ENCODE peak calls at places on chromosomes 7 and 10, in four cellular contexts. One of them, this sample, is unnamed.

GRCh38 chr10:110802090-110802489 is 69.6 kb upstream of the PDCD4 start:
- DNase-seq in nephron progenitor cell: no peak
- DNase-seq in neural crest cell: no peak
- DNase-seq in cardiac muscle cell: peak
- DNase-seq in this sample: no peak

GRCh38 chr10:71255817-71256660 is 43.7 kb downstream of the UNC5B start:
- DNase-seq in nephron progenitor cell: peak
- DNase-seq in neural crest cell: no peak
- DNase-seq in cardiac muscle cell: peak
- DNase-seq in this sample: no peak

GRCh38 chr7:107933386-107934013 is 42.5 kb downstream of the DLD start:
- DNase-seq in nephron progenitor cell: no peak
- DNase-seq in neural crest cell: no peak
- DNase-seq in cardiac muscle cell: no peak
- DNase-seq in this sample: no peak

GRCh38 chr7:117401293-117402002 is 25.8 kb downstream of the ASZ1 start:
- DNase-seq in nephron progenitor cell: no peak
- DNase-seq in neural crest cell: no peak
- DNase-seq in cardiac muscle cell: peak
- DNase-seq in this sample: no peak

GRCh38 chr10:98344589-98345038 is 70.4 kb downstream of the PYROXD2 start:
- DNase-seq in nephron progenitor cell: no peak
- DNase-seq in neural crest cell: no peak
- DNase-seq in cardiac muscle cell: peak
- DNase-seq in this sample: no peak

GRCh38 chr10:27673065-27673464 is 72.6 kb downstream of the MKX start:
- DNase-seq in nephron progenitor cell: no peak
- DNase-seq in neural crest cell: no peak
- DNase-seq in cardiac muscle cell: no peak
- DNase-seq in this sample: no peak

GRCh38 chr10:79038841-79039201 is 29.9 kb upstream of the ZMIZ1 start:
- DNase-seq in nephron progenitor cell: peak
- DNase-seq in neural crest cell: no peak
- DNase-seq in cardiac muscle cell: peak
- DNase-seq in this sample: no peak

GRCh38 chr10:88332526-88333265 is 250.4 kb downstream of the RNLS start:
- DNase-seq in nephron progenitor cell: no peak
- DNase-seq in neural crest cell: no peak
- DNase-seq in cardiac muscle cell: no peak
- DNase-seq in this sample: no peak

GRCh38 chr10:71218833-71219120 is 6.4 kb downstream of the UNC5B start:
- DNase-seq in nephron progenitor cell: no peak
- DNase-seq in neural crest cell: no peak
- DNase-seq in cardiac muscle cell: no peak
- DNase-seq in this sample: no peak

GRCh38 chr7:66187894-66188293 is 17.2 kb upstream of the TPST1 start:
- DNase-seq in nephron progenitor cell: no peak
- DNase-seq in neural crest cell: no peak
- DNase-seq in cardiac muscle cell: peak
- DNase-seq in this sample: no peak

GRCh38 chr7:116361767-116362166 is 137.8 kb upstream of the CAV2 start:
- DNase-seq in nephron progenitor cell: no peak
- DNase-seq in neural crest cell: no peak
- DNase-seq in cardiac muscle cell: no peak
- DNase-seq in this sample: no peak

GRCh38 chr7:92647652-92648051 is 57.5 kb upstream of the FAM133B start:
- DNase-seq in nephron progenitor cell: no peak
- DNase-seq in neural crest cell: no peak
- DNase-seq in cardiac muscle cell: no peak
- DNase-seq in this sample: no peak

GRCh38 chr7:74199551-74200355 is 10.1 kb upstream of the LAT2 start:
- DNase-seq in nephron progenitor cell: no peak
- DNase-seq in neural crest cell: no peak
- DNase-seq in cardiac muscle cell: no peak
- DNase-seq in this sample: no peak

GRCh38 chr7:96629884-96630283 is 79.8 kb downstream of the SEM1 start:
- DNase-seq in nephron progenitor cell: no peak
- DNase-seq in neural crest cell: no peak
- DNase-seq in cardiac muscle cell: no peak
- DNase-seq in this sample: no peak

GRCh38 chr10:89062861-89063260 is 72.3 kb downstream of the FAS start:
- DNase-seq in nephron progenitor cell: no peak
- DNase-seq in neural crest cell: no peak
- DNase-seq in cardiac muscle cell: peak
- DNase-seq in this sample: no peak

GRCh38 chr7:96093435-96093834 is 228.5 kb downstream of the SLC25A13 start:
- DNase-seq in nephron progenitor cell: no peak
- DNase-seq in neural crest cell: no peak
- DNase-seq in cardiac muscle cell: peak
- DNase-seq in this sample: no peak

GRCh38 chr7:112079671-112080070 is 126.5 kb downstream of the DOCK4 start:
- DNase-seq in nephron progenitor cell: no peak
- DNase-seq in neural crest cell: no peak
- DNase-seq in cardiac muscle cell: peak
- DNase-seq in this sample: no peak

GRCh38 chr7:11343818-11344413 is 370.2 kb downstream of the PHF14 start:
- DNase-seq in nephron progenitor cell: peak
- DNase-seq in neural crest cell: peak
- DNase-seq in cardiac muscle cell: peak
- DNase-seq in this sample: no peak

GRCh38 chr10:7053195-7053594 is 357.6 kb downstream of the SFMBT2 start:
- DNase-seq in nephron progenitor cell: no peak
- DNase-seq in neural crest cell: no peak
- DNase-seq in cardiac muscle cell: no peak
- DNase-seq in this sample: no peak

GRCh38 chr10:132708441-132708840 is 77.5 kb downstream of the NKX6-2 start:
- DNase-seq in nephron progenitor cell: no peak
- DNase-seq in neural crest cell: no peak
- DNase-seq in cardiac muscle cell: no peak
- DNase-seq in this sample: no peak

GRCh38 chr7:106217089-106217542 is 67.7 kb downstream of the NAMPT start:
- DNase-seq in nephron progenitor cell: no peak
- DNase-seq in neural crest cell: no peak
- DNase-seq in cardiac muscle cell: peak
- DNase-seq in this sample: no peak

GRCh38 chr7:35355911-35356310 is 102.0 kb upstream of the TBX20 start:
- DNase-seq in nephron progenitor cell: no peak
- DNase-seq in neural crest cell: no peak
- DNase-seq in cardiac muscle cell: no peak
- DNase-seq in this sample: no peak

GRCh38 chr10:58667658-58668310 is 155.1 kb downstream of the BICC1 start:
- DNase-seq in nephron progenitor cell: no peak
- DNase-seq in neural crest cell: no peak
- DNase-seq in cardiac muscle cell: no peak
- DNase-seq in this sample: no peak

GRCh38 chr10:21260060-21260792 is 265.3 kb downstream of the SKIDA1 start:
- DNase-seq in nephron progenitor cell: no peak
- DNase-seq in neural crest cell: no peak
- DNase-seq in cardiac muscle cell: peak
- DNase-seq in this sample: no peak

GRCh38 chr10:17981766-17982380 is 30.2 kb downstream of the SLC39A12 start:
- DNase-seq in nephron progenitor cell: no peak
- DNase-seq in neural crest cell: no peak
- DNase-seq in cardiac muscle cell: peak
- DNase-seq in this sample: no peak

GRCh38 chr7:1357601-1358271 is 101.5 kb downstream of the MICALL2 start:
- DNase-seq in nephron progenitor cell: no peak
- DNase-seq in neural crest cell: no peak
- DNase-seq in cardiac muscle cell: peak
- DNase-seq in this sample: no peak

GRCh38 chr10:80473692-80474596 is 19.8 kb downstream of the TSPAN14 start:
- DNase-seq in nephron progenitor cell: no peak
- DNase-seq in neural crest cell: no peak
- DNase-seq in cardiac muscle cell: no peak
- DNase-seq in this sample: no peak

GRCh38 chr7:45268013-45268412 is 110.4 kb downstream of the RAMP3 start:
- DNase-seq in nephron progenitor cell: no peak
- DNase-seq in neural crest cell: no peak
- DNase-seq in cardiac muscle cell: no peak
- DNase-seq in this sample: no peak

GRCh38 chr7:47503283-47503682 is 78.6 kb downstream of the TNS3 start:
- DNase-seq in nephron progenitor cell: no peak
- DNase-seq in neural crest cell: no peak
- DNase-seq in cardiac muscle cell: peak
- DNase-seq in this sample: no peak

GRCh38 chr10:99555371-99556224 is 22.9 kb downstream of the NKX2-3 start:
- DNase-seq in nephron progenitor cell: no peak
- DNase-seq in neural crest cell: no peak
- DNase-seq in cardiac muscle cell: no peak
- DNase-seq in this sample: no peak

GRCh38 chr7:14398531-14398930 is 409.1 kb upstream of the ETV1 start:
- DNase-seq in nephron progenitor cell: no peak
- DNase-seq in neural crest cell: no peak
- DNase-seq in cardiac muscle cell: no peak
- DNase-seq in this sample: no peak

GRCh38 chr10:3292601-3293000 is 120.0 kb upstream of the PITRM1 start:
- DNase-seq in nephron progenitor cell: no peak
- DNase-seq in neural crest cell: no peak
- DNase-seq in cardiac muscle cell: no peak
- DNase-seq in this sample: no peak

GRCh38 chr10:29858352-29859267 is 200.8 kb downstream of the JCAD start:
- DNase-seq in nephron progenitor cell: peak
- DNase-seq in neural crest cell: peak
- DNase-seq in cardiac muscle cell: peak
- DNase-seq in this sample: peak
- TF ChIP-seq CTCF in nephron progenitor cell: peak
- TF ChIP-seq CTCF in neural crest cell: peak
- TF ChIP-seq CTCF in cardiac muscle cell: peak
- TF ChIP-seq CTCF in this sample: peak

GRCh38 chr10:123929791-123930190 is 38.2 kb upstream of the CPXM2 start:
- DNase-seq in nephron progenitor cell: no peak
- DNase-seq in neural crest cell: no peak
- DNase-seq in cardiac muscle cell: no peak
- DNase-seq in this sample: no peak

GRCh38 chr10:123930340-123931001 is 38.9 kb upstream of the CPXM2 start:
- DNase-seq in nephron progenitor cell: no peak
- DNase-seq in neural crest cell: no peak
- DNase-seq in cardiac muscle cell: peak
- DNase-seq in this sample: no peak

GRCh38 chr10:123926401-123927264 is 35.0 kb upstream of the CPXM2 start:
- DNase-seq in nephron progenitor cell: no peak
- DNase-seq in neural crest cell: no peak
- DNase-seq in cardiac muscle cell: peak
- DNase-seq in this sample: no peak

DNA sequence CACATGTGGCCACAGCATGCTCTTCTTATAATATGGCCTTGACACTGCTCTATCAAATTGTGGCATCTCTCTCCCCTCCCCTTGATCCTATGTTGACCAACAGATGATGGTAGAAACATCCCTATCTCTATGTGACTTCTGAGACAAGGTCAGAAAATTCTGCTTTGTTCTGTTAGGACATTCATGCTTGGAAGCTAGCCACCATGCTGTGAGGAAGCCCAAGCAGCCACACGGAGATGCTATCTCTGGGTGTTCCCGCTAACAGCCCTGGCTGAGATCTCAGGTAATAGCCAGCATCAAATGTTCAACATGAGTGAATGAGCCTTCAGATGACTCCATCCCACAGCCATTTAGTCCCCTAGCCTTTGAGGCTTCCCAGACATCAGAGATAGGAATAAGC is 36.8 kb upstream of the CPXM2 start:
- DNase-seq in nephron progenitor cell: no peak
- DNase-seq in neural crest cell: no peak
- DNase-seq in cardiac muscle cell: no peak
- DNase-seq in this sample: no peak
- TF ChIP-seq CTCF in nephron progenitor cell: no peak
- TF ChIP-seq CTCF in neural crest cell: no peak
- TF ChIP-seq CTCF in cardiac muscle cell: no peak
- TF ChIP-seq CTCF in this sample: no peak

GRCh38 chr7:19397917-19398316 is 252.7 kb upstream of the FERD3L start:
- DNase-seq in nephron progenitor cell: no peak
- DNase-seq in neural crest cell: no peak
- DNase-seq in cardiac muscle cell: peak
- DNase-seq in this sample: no peak
- TF ChIP-seq CTCF in nephron progenitor cell: no peak
- TF ChIP-seq CTCF in neural crest cell: no peak
- TF ChIP-seq CTCF in cardiac muscle cell: no peak
- TF ChIP-seq CTCF in this sample: no peak

DNA sequence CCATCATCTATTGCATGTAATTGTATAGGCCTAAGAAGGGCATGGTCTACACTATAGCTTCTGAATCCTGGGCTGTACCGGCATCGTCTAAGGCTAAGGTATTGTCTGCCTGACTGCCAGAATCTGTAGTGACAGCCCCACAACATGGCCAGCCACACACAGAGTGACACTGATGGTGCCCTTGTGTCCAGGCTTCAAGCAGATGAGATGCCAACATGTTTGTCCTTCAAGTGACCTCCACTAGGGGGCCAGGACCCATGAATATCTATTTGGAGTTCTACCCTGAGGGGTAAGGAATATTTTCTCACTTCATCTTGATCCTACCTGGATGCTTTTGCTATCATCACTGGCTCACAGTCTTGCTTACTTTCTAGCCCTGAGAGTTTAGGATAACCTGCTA is 1.5 kb downstream of the CYP3A7 start:
- DNase-seq in nephron progenitor cell: peak
- DNase-seq in neural crest cell: no peak
- DNase-seq in cardiac muscle cell: no peak
- DNase-seq in this sample: no peak
- TF ChIP-seq CTCF in nephron progenitor cell: peak
- TF ChIP-seq CTCF in neural crest cell: peak
- TF ChIP-seq CTCF in cardiac muscle cell: peak
- TF ChIP-seq CTCF in this sample: peak

DNA sequence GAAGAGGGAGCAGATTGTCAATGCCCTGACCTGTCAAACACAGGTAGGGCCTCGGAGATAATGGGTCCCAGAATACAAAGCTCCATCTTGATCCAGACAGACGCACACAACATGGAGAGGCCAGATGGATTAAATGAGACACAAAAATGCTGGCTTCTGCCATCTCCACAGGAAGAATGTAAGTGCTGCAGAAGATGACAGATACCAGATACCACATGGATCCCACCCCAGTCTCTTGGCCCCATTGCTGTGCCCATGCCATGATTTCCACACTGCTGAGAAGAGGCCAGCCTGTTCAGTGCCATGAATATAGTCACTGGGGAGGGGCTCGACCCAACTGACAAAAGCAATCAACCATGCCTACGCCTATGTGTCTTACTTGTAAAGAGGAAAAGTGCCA is 487.9 kb downstream of the PARD3 start:
- DNase-seq in nephron progenitor cell: no peak
- DNase-seq in neural crest cell: no peak
- DNase-seq in cardiac muscle cell: no peak
- DNase-seq in this sample: no peak
- TF ChIP-seq CTCF in nephron progenitor cell: no peak
- TF ChIP-seq CTCF in neural crest cell: no peak
- TF ChIP-seq CTCF in cardiac muscle cell: no peak
- TF ChIP-seq CTCF in this sample: no peak

GRCh38 chr7:9242604-9243003 is 809.2 kb downstream of the NXPH1 start:
- DNase-seq in nephron progenitor cell: no peak
- DNase-seq in neural crest cell: no peak
- DNase-seq in cardiac muscle cell: no peak
- DNase-seq in this sample: no peak

GRCh38 chr7:9241826-9242225 is 808.4 kb downstream of the NXPH1 start:
- DNase-seq in nephron progenitor cell: no peak
- DNase-seq in neural crest cell: no peak
- DNase-seq in cardiac muscle cell: no peak
- DNase-seq in this sample: no peak

GRCh38 chr7:9240016-9240415 is 806.6 kb downstream of the NXPH1 start:
- DNase-seq in nephron progenitor cell: no peak
- DNase-seq in neural crest cell: no peak
- DNase-seq in cardiac muscle cell: no peak
- DNase-seq in this sample: no peak
- TF ChIP-seq CTCF in nephron progenitor cell: no peak
- TF ChIP-seq CTCF in neural crest cell: no peak
- TF ChIP-seq CTCF in cardiac muscle cell: no peak
- TF ChIP-seq CTCF in this sample: no peak

GRCh38 chr7:24788075-24788474 is 30.8 kb upstream of the GSDME start:
- DNase-seq in nephron progenitor cell: no peak
- DNase-seq in neural crest cell: no peak
- DNase-seq in cardiac muscle cell: no peak
- DNase-seq in this sample: no peak
- TF ChIP-seq CTCF in nephron progenitor cell: no peak
- TF ChIP-seq CTCF in neural crest cell: peak
- TF ChIP-seq CTCF in cardiac muscle cell: peak
- TF ChIP-seq CTCF in this sample: peak

This sample was measured in progenitor cell of endocrine pancreas.